ENCODE peak calls at places on chromosome 2, in eight cellular contexts. One of them, this sample, is unnamed.

GRCh38 chr2:55856936-55857335 is 66.6 kb downstream of the EFEMP1 start:
- DNase-seq in osteoblast: no peak
- DNase-seq in lower lobe of right lung: no peak
- DNase-seq in kidney: no peak
- DNase-seq in WERI-Rb-1: no peak
- DNase-seq in heart right ventricle: no peak
- DNase-seq in left lung: no peak
- DNase-seq in GM12878: no peak
- DNase-seq in this sample: no peak

GRCh38 chr2:43224131-43224570 is 2.3 kb downstream of the ZFP36L2 start:
- DNase-seq in GM12878: no peak
- DNase-seq in WERI-Rb-1: peak
- DNase-seq in osteoblast: peak
- DNase-seq in lower lobe of right lung: peak
- DNase-seq in kidney: peak
- DNase-seq in left lung: peak
- DNase-seq in heart right ventricle: peak
- DNase-seq in this sample: no peak

GRCh38 chr2:20439503-20439902 is 7.4 kb upstream of the RHOB start:
- DNase-seq in GM12878: no peak
- DNase-seq in heart right ventricle: no peak
- DNase-seq in lower lobe of right lung: no peak
- DNase-seq in left lung: no peak
- DNase-seq in kidney: no peak
- DNase-seq in WERI-Rb-1: peak
- DNase-seq in osteoblast: no peak
- DNase-seq in this sample: no peak

GRCh38 chr2:216551234-216551633 is 52.6 kb downstream of the RPL37A start:
- DNase-seq in kidney: no peak
- DNase-seq in osteoblast: peak
- DNase-seq in lower lobe of right lung: no peak
- DNase-seq in left lung: no peak
- DNase-seq in GM12878: no peak
- DNase-seq in heart right ventricle: no peak
- DNase-seq in WERI-Rb-1: no peak
- DNase-seq in this sample: no peak

GRCh38 chr2:72136349-72136748 is 11.3 kb downstream of the CYP26B1 start:
- DNase-seq in lower lobe of right lung: no peak
- DNase-seq in WERI-Rb-1: no peak
- DNase-seq in heart right ventricle: no peak
- DNase-seq in kidney: no peak
- DNase-seq in left lung: no peak
- DNase-seq in GM12878: no peak
- DNase-seq in osteoblast: peak
- DNase-seq in this sample: no peak

GRCh38 chr2:149221002-149221401 is 109.4 kb upstream of the LYPD6 start:
- DNase-seq in kidney: no peak
- DNase-seq in lower lobe of right lung: no peak
- DNase-seq in heart right ventricle: no peak
- DNase-seq in WERI-Rb-1: no peak
- DNase-seq in left lung: no peak
- DNase-seq in osteoblast: no peak
- DNase-seq in GM12878: no peak
- DNase-seq in this sample: no peak

GRCh38 chr2:242038166-242038927 is 168.8 kb downstream of the RTP5 start:
- DNase-seq in osteoblast: no peak
- DNase-seq in WERI-Rb-1: no peak
- DNase-seq in lower lobe of right lung: no peak
- DNase-seq in left lung: no peak
- DNase-seq in GM12878: no peak
- DNase-seq in kidney: no peak
- DNase-seq in heart right ventricle: no peak
- DNase-seq in this sample: no peak

GRCh38 chr2:137178955-137179377 is 413.6 kb downstream of the THSD7B start:
- DNase-seq in left lung: no peak
- DNase-seq in heart right ventricle: no peak
- DNase-seq in WERI-Rb-1: no peak
- DNase-seq in lower lobe of right lung: no peak
- DNase-seq in osteoblast: peak
- DNase-seq in GM12878: peak
- DNase-seq in kidney: no peak
- DNase-seq in this sample: no peak

GRCh38 chr2:170568511-170568910 is 146.6 kb upstream of the SP5 start:
- DNase-seq in GM12878: no peak
- DNase-seq in osteoblast: no peak
- DNase-seq in left lung: no peak
- DNase-seq in WERI-Rb-1: no peak
- DNase-seq in kidney: no peak
- DNase-seq in heart right ventricle: no peak
- DNase-seq in lower lobe of right lung: no peak
- DNase-seq in this sample: no peak

GRCh38 chr2:107627164-107627563 is 199.5 kb upstream of the RGPD4 start:
- DNase-seq in WERI-Rb-1: no peak
- DNase-seq in GM12878: no peak
- DNase-seq in heart right ventricle: no peak
- DNase-seq in kidney: no peak
- DNase-seq in left lung: no peak
- DNase-seq in osteoblast: no peak
- DNase-seq in lower lobe of right lung: no peak
- DNase-seq in this sample: no peak

GRCh38 chr2:28352104-28352503 is 40.6 kb upstream of the FOSL2 start:
- DNase-seq in GM12878: no peak
- DNase-seq in lower lobe of right lung: peak
- DNase-seq in left lung: no peak
- DNase-seq in heart right ventricle: no peak
- DNase-seq in osteoblast: peak
- DNase-seq in kidney: peak
- DNase-seq in WERI-Rb-1: no peak
- DNase-seq in this sample: no peak

GRCh38 chr2:216195565-216195978 is 86.4 kb downstream of the XRCC5 start:
- DNase-seq in lower lobe of right lung: no peak
- DNase-seq in WERI-Rb-1: no peak
- DNase-seq in left lung: no peak
- DNase-seq in heart right ventricle: no peak
- DNase-seq in kidney: no peak
- DNase-seq in osteoblast: peak
- DNase-seq in GM12878: no peak
- DNase-seq in this sample: no peak

GRCh38 chr2:112765251-112765650 is 842 bp upstream of the CKAP2L start:
- DNase-seq in GM12878: no peak
- DNase-seq in left lung: no peak
- DNase-seq in osteoblast: no peak
- DNase-seq in WERI-Rb-1: no peak
- DNase-seq in kidney: no peak
- DNase-seq in lower lobe of right lung: no peak
- DNase-seq in heart right ventricle: no peak
- DNase-seq in this sample: no peak

GRCh38 chr2:118845843-118846666 is 1.4 kb downstream of the EN1 start:
- DNase-seq in WERI-Rb-1: no peak
- DNase-seq in GM12878: no peak
- DNase-seq in osteoblast: peak
- DNase-seq in heart right ventricle: no peak
- DNase-seq in lower lobe of right lung: no peak
- DNase-seq in left lung: no peak
- DNase-seq in kidney: peak
- DNase-seq in this sample: no peak

GRCh38 chr2:175853110-175853509 is 149.0 kb downstream of the LNPK start:
- DNase-seq in lower lobe of right lung: no peak
- DNase-seq in osteoblast: no peak
- DNase-seq in left lung: no peak
- DNase-seq in GM12878: no peak
- DNase-seq in WERI-Rb-1: no peak
- DNase-seq in kidney: no peak
- DNase-seq in heart right ventricle: no peak
- DNase-seq in this sample: no peak

GRCh38 chr2:173049732-173050314 is 25.8 kb upstream of the MAP3K20 start:
- DNase-seq in GM12878: no peak
- DNase-seq in left lung: no peak
- DNase-seq in lower lobe of right lung: no peak
- DNase-seq in kidney: no peak
- DNase-seq in osteoblast: no peak
- DNase-seq in WERI-Rb-1: no peak
- DNase-seq in heart right ventricle: no peak
- DNase-seq in this sample: no peak

GRCh38 chr2:48707466-48707865 is 48.1 kb downstream of the LHCGR start:
- DNase-seq in kidney: no peak
- DNase-seq in heart right ventricle: no peak
- DNase-seq in left lung: no peak
- DNase-seq in osteoblast: no peak
- DNase-seq in WERI-Rb-1: no peak
- DNase-seq in GM12878: no peak
- DNase-seq in lower lobe of right lung: peak
- DNase-seq in this sample: no peak

GRCh38 chr2:33047939-33048338 is 101.2 kb downstream of the LTBP1 start:
- DNase-seq in kidney: no peak
- DNase-seq in left lung: no peak
- DNase-seq in WERI-Rb-1: no peak
- DNase-seq in osteoblast: no peak
- DNase-seq in lower lobe of right lung: no peak
- DNase-seq in GM12878: no peak
- DNase-seq in heart right ventricle: no peak
- DNase-seq in this sample: no peak

GRCh38 chr2:205407984-205408383 is 274.3 kb upstream of the NRP2 start:
- DNase-seq in left lung: no peak
- DNase-seq in WERI-Rb-1: no peak
- DNase-seq in lower lobe of right lung: no peak
- DNase-seq in osteoblast: peak
- DNase-seq in kidney: no peak
- DNase-seq in heart right ventricle: no peak
- DNase-seq in GM12878: no peak
- DNase-seq in this sample: no peak

GRCh38 chr2:218161639-218162038 is 5.1 kb downstream of the CXCR1 start:
- DNase-seq in left lung: no peak
- DNase-seq in kidney: no peak
- DNase-seq in lower lobe of right lung: no peak
- DNase-seq in osteoblast: no peak
- DNase-seq in WERI-Rb-1: no peak
- DNase-seq in heart right ventricle: no peak
- DNase-seq in GM12878: no peak
- DNase-seq in this sample: no peak

GRCh38 chr2:242032780-242033656 is 163.5 kb downstream of the RTP5 start:
- DNase-seq in kidney: no peak
- DNase-seq in GM12878: no peak
- DNase-seq in lower lobe of right lung: no peak
- DNase-seq in left lung: peak
- DNase-seq in osteoblast: no peak
- DNase-seq in WERI-Rb-1: no peak
- DNase-seq in heart right ventricle: no peak
- DNase-seq in this sample: no peak

DNA sequence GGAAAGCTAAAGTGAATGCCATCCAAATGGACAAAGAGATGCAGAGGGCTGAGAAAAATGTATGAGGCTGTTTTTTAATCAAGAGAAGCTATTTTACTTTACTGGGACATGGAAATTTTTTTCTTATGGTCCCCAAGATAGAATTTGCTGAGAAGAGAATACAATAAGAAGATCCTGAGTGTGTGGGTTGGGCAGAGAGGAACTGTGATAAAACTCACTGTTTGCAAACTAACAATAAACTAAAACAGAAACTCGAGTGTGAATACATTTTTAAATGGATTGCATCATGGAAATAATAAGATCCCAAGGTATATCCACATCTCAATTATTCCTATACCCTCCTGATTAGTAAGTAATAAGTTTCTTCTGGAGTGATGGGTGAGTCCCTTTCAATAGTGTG is 4.4 kb downstream of the NEB start:
- DNase-seq in lower lobe of right lung: no peak
- DNase-seq in left lung: no peak
- DNase-seq in kidney: no peak
- DNase-seq in WERI-Rb-1: no peak
- DNase-seq in osteoblast: no peak
- DNase-seq in GM12878: no peak
- DNase-seq in heart right ventricle: no peak
- DNase-seq in this sample: no peak
- H3K27ac ChIP-seq in lower lobe of right lung: no peak
- H3K27ac ChIP-seq in left lung: no peak
- H3K27ac ChIP-seq in kidney: no peak
- H3K27ac ChIP-seq in WERI-Rb-1: no peak
- H3K27ac ChIP-seq in osteoblast: no peak
- H3K27ac ChIP-seq in GM12878: no peak
- H3K27ac ChIP-seq in heart right ventricle: no peak
- H3K27ac ChIP-seq in this sample: no peak

GRCh38 chr2:36515538-36515937 is 82.4 kb downstream of the FEZ2 start:
- DNase-seq in heart right ventricle: no peak
- DNase-seq in lower lobe of right lung: no peak
- DNase-seq in WERI-Rb-1: no peak
- DNase-seq in kidney: no peak
- DNase-seq in GM12878: no peak
- DNase-seq in left lung: no peak
- DNase-seq in osteoblast: no peak
- DNase-seq in this sample: no peak

GRCh38 chr2:36516136-36516870 is 81.7 kb downstream of the FEZ2 start:
- DNase-seq in WERI-Rb-1: no peak
- DNase-seq in lower lobe of right lung: no peak
- DNase-seq in osteoblast: peak
- DNase-seq in heart right ventricle: no peak
- DNase-seq in GM12878: no peak
- DNase-seq in left lung: no peak
- DNase-seq in kidney: no peak
- DNase-seq in this sample: no peak

GRCh38 chr2:36512705-36513104 is 85.3 kb downstream of the FEZ2 start:
- DNase-seq in kidney: no peak
- DNase-seq in lower lobe of right lung: no peak
- DNase-seq in WERI-Rb-1: no peak
- DNase-seq in GM12878: no peak
- DNase-seq in heart right ventricle: no peak
- DNase-seq in left lung: no peak
- DNase-seq in osteoblast: peak
- DNase-seq in this sample: no peak

GRCh38 chr2:36511858-36512630 is 85.9 kb downstream of the FEZ2 start:
- DNase-seq in WERI-Rb-1: no peak
- DNase-seq in kidney: no peak
- DNase-seq in heart right ventricle: no peak
- DNase-seq in GM12878: no peak
- DNase-seq in left lung: no peak
- DNase-seq in lower lobe of right lung: no peak
- DNase-seq in osteoblast: peak
- DNase-seq in this sample: no peak

GRCh38 chr2:36513661-36514060 is 84.3 kb downstream of the FEZ2 start:
- DNase-seq in heart right ventricle: no peak
- DNase-seq in osteoblast: no peak
- DNase-seq in left lung: no peak
- DNase-seq in lower lobe of right lung: no peak
- DNase-seq in WERI-Rb-1: no peak
- DNase-seq in kidney: no peak
- DNase-seq in GM12878: no peak
- DNase-seq in this sample: no peak
- H3K27ac ChIP-seq in heart right ventricle: no peak
- H3K27ac ChIP-seq in osteoblast: peak
- H3K27ac ChIP-seq in left lung: no peak
- H3K27ac ChIP-seq in lower lobe of right lung: no peak
- H3K27ac ChIP-seq in WERI-Rb-1: no peak
- H3K27ac ChIP-seq in kidney: no peak
- H3K27ac ChIP-seq in GM12878: no peak
- H3K27ac ChIP-seq in this sample: peak

GRCh38 chr2:10042301-10043161 is 819 bp upstream of the KLF11 start:
- DNase-seq in GM12878: no peak
- DNase-seq in osteoblast: peak
- DNase-seq in kidney: peak
- DNase-seq in WERI-Rb-1: no peak
- DNase-seq in lower lobe of right lung: peak
- DNase-seq in heart right ventricle: peak
- DNase-seq in left lung: peak
- DNase-seq in this sample: peak
- H3K27ac ChIP-seq in GM12878: no peak
- H3K27ac ChIP-seq in osteoblast: peak
- H3K27ac ChIP-seq in kidney: peak
- H3K27ac ChIP-seq in WERI-Rb-1: no peak
- H3K27ac ChIP-seq in lower lobe of right lung: peak
- H3K27ac ChIP-seq in heart right ventricle: peak
- H3K27ac ChIP-seq in left lung: peak
- H3K27ac ChIP-seq in this sample: peak

GRCh38 chr2:38080346-38080745 is 4.4 kb upstream of the CYP1B1 start:
- DNase-seq in heart right ventricle: no peak
- DNase-seq in lower lobe of right lung: no peak
- DNase-seq in left lung: no peak
- DNase-seq in osteoblast: no peak
- DNase-seq in WERI-Rb-1: no peak
- DNase-seq in GM12878: no peak
- DNase-seq in kidney: no peak
- DNase-seq in this sample: no peak
- H3K27ac ChIP-seq in heart right ventricle: no peak
- H3K27ac ChIP-seq in lower lobe of right lung: no peak
- H3K27ac ChIP-seq in left lung: no peak
- H3K27ac ChIP-seq in osteoblast: no peak
- H3K27ac ChIP-seq in WERI-Rb-1: no peak
- H3K27ac ChIP-seq in GM12878: no peak
- H3K27ac ChIP-seq in kidney: no peak
- H3K27ac ChIP-seq in this sample: no peak